ENCODE peak calls at places on chromosomes 4 and X, in four cellular contexts. One of them, this sample, is unnamed.

GRCh38 chr4:174714393-174715211 is 114.4 kb downstream of the GLRA3 start:
- DNase-seq in Calu3: peak
- DNase-seq in ELR: peak
- DNase-seq in SW480: peak
- DNase-seq in this sample: no peak

GRCh38 chr4:113869743-113870375 is 108.3 kb upstream of the CAMK2D start:
- DNase-seq in Calu3: no peak
- DNase-seq in ELR: peak
- DNase-seq in SW480: no peak
- DNase-seq in this sample: no peak

GRCh38 chr4:86831262-86832090 is 17.7 kb downstream of the SLC10A6 start:
- DNase-seq in Calu3: peak
- DNase-seq in ELR: peak
- DNase-seq in SW480: peak
- DNase-seq in this sample: peak

GRCh38 chr4:158581161-158581560 is 59.5 kb downstream of the RXFP1 start:
- DNase-seq in Calu3: no peak
- DNase-seq in ELR: no peak
- DNase-seq in SW480: no peak
- DNase-seq in this sample: no peak

GRCh38 chr4:11013265-11013664 is 328.7 kb upstream of the CLNK start:
- DNase-seq in Calu3: no peak
- DNase-seq in ELR: no peak
- DNase-seq in SW480: no peak
- DNase-seq in this sample: no peak

GRCh38 chr4:143270266-143270838 is 66.3 kb upstream of the GAB1 start:
- DNase-seq in Calu3: no peak
- DNase-seq in ELR: no peak
- DNase-seq in SW480: no peak
- DNase-seq in this sample: no peak

GRCh38 chr4:75658881-75659280 is 14.3 kb downstream of the G3BP2 start:
- DNase-seq in Calu3: peak
- DNase-seq in ELR: peak
- DNase-seq in SW480: no peak
- DNase-seq in this sample: no peak

GRCh38 chrX:65148232-65148631 is 172.0 kb upstream of the ZC4H2 start:
- DNase-seq in Calu3: no peak
- DNase-seq in ELR: no peak
- DNase-seq in SW480: no peak
- DNase-seq in this sample: no peak

GRCh38 chrX:38304010-38304409 is 23.3 kb downstream of the RPGR start:
- DNase-seq in Calu3: no peak
- DNase-seq in ELR: peak
- DNase-seq in SW480: no peak
- DNase-seq in this sample: no peak

GRCh38 chr4:96767815-96768480 is 928.1 kb downstream of the PDHA2 start:
- DNase-seq in Calu3: no peak
- DNase-seq in ELR: no peak
- DNase-seq in SW480: no peak
- DNase-seq in this sample: no peak

GRCh38 chrX:153882086-153882498 is 3.9 kb downstream of the L1CAM start:
- DNase-seq in Calu3: peak
- DNase-seq in ELR: peak
- DNase-seq in SW480: peak
- DNase-seq in this sample: no peak

GRCh38 chr4:71833175-71833900 is 49.5 kb upstream of the GC start:
- DNase-seq in Calu3: peak
- DNase-seq in ELR: no peak
- DNase-seq in SW480: no peak
- DNase-seq in this sample: no peak

GRCh38 chrX:372856-373640 is 13.7 kb downstream of the PPP2R3B start:
- DNase-seq in Calu3: no peak
- DNase-seq in ELR: no peak
- DNase-seq in SW480: no peak
- DNase-seq in this sample: no peak

GRCh38 chr4:154908168-154908567 is 127.1 kb downstream of the RBM46 start:
- DNase-seq in Calu3: no peak
- DNase-seq in ELR: peak
- DNase-seq in SW480: no peak
- DNase-seq in this sample: no peak

GRCh38 chr4:137378393-137379290 is 153.7 kb downstream of the PCDH18 start:
- DNase-seq in Calu3: no peak
- DNase-seq in ELR: no peak
- DNase-seq in SW480: no peak
- DNase-seq in this sample: no peak

GRCh38 chr4:70880739-70881138 is 21.4 kb upstream of the MOB1B start:
- DNase-seq in Calu3: no peak
- DNase-seq in ELR: no peak
- DNase-seq in SW480: no peak
- DNase-seq in this sample: no peak

GRCh38 chr4:26116057-26116456 is 202.0 kb downstream of the SMIM20 start:
- DNase-seq in Calu3: no peak
- DNase-seq in ELR: no peak
- DNase-seq in SW480: peak
- DNase-seq in this sample: no peak

GRCh38 chr4:137644201-137644600 is 111.9 kb upstream of the PCDH18 start:
- DNase-seq in Calu3: no peak
- DNase-seq in ELR: no peak
- DNase-seq in SW480: no peak
- DNase-seq in this sample: no peak

GRCh38 chrX:25028726-25029125 is 13.0 kb upstream of the ARX start:
- DNase-seq in Calu3: peak
- DNase-seq in ELR: peak
- DNase-seq in SW480: peak
- DNase-seq in this sample: no peak

GRCh38 chrX:25646156-25646555 is 492.0 kb upstream of the MAGEB18 start:
- DNase-seq in Calu3: no peak
- DNase-seq in ELR: no peak
- DNase-seq in SW480: no peak
- DNase-seq in this sample: no peak

GRCh38 chr4:156036496-156036895 is 82.8 kb upstream of the CTSO start:
- DNase-seq in Calu3: no peak
- DNase-seq in ELR: no peak
- DNase-seq in SW480: no peak
- DNase-seq in this sample: no peak

GRCh38 chrX:108399427-108400165 is 38.6 kb downstream of the COL4A6 start:
- DNase-seq in Calu3: no peak
- DNase-seq in ELR: peak
- DNase-seq in SW480: no peak
- DNase-seq in this sample: no peak

GRCh38 chr4:182297659-182298058 is 54.5 kb downstream of the TENM3 start:
- DNase-seq in Calu3: no peak
- DNase-seq in ELR: peak
- DNase-seq in SW480: no peak
- DNase-seq in this sample: peak

GRCh38 chrX:8755116-8755515 is 23.2 kb upstream of the ANOS1 start:
- DNase-seq in Calu3: no peak
- DNase-seq in ELR: peak
- DNase-seq in SW480: no peak
- DNase-seq in this sample: no peak

GRCh38 chr4:186416451-186417060 is 138.8 kb downstream of the MTNR1A start:
- DNase-seq in Calu3: no peak
- DNase-seq in ELR: no peak
- DNase-seq in SW480: no peak
- DNase-seq in this sample: no peak

GRCh38 chr4:82599336-82599735 is 37.5 kb upstream of the TMEM150C start:
- DNase-seq in Calu3: no peak
- DNase-seq in ELR: peak
- DNase-seq in SW480: peak
- DNase-seq in this sample: no peak

GRCh38 chr4:53748328-53748772 is 157.1 kb upstream of the LNX1 start:
- DNase-seq in Calu3: no peak
- DNase-seq in ELR: no peak
- DNase-seq in SW480: no peak
- DNase-seq in this sample: no peak

GRCh38 chr4:150037251-150037856 is 40.9 kb upstream of the DCLK2 start:
- DNase-seq in Calu3: no peak
- DNase-seq in ELR: no peak
- DNase-seq in SW480: no peak
- DNase-seq in this sample: no peak

GRCh38 chrX:41240504-41240903 is 93.5 kb upstream of the DDX3X start:
- DNase-seq in Calu3: no peak
- DNase-seq in ELR: no peak
- DNase-seq in SW480: no peak
- DNase-seq in this sample: no peak

GRCh38 chrX:47634871-47635575 is 5.3 kb upstream of the CFP start:
- DNase-seq in Calu3: no peak
- DNase-seq in ELR: no peak
- DNase-seq in SW480: no peak
- DNase-seq in this sample: no peak

GRCh38 chr4:53592686-53593641 is 1.7 kb upstream of the LNX1 start:
- DNase-seq in Calu3: peak
- DNase-seq in ELR: no peak
- DNase-seq in SW480: peak
- DNase-seq in this sample: no peak

GRCh38 chr4:4182835-4183568 is 43.7 kb downstream of the OTOP1 start:
- DNase-seq in Calu3: peak
- DNase-seq in ELR: peak
- DNase-seq in SW480: no peak
- DNase-seq in this sample: peak

GRCh38 chr4:57037982-57038604 is 59.4 kb downstream of the POLR2B start:
- DNase-seq in Calu3: peak
- DNase-seq in ELR: peak
- DNase-seq in SW480: peak
- DNase-seq in this sample: no peak